ENCODE peak calls at places on chromosome 4, in five cellular contexts. Z, E, P, S and J are unnamed samples.

GRCh38 chr4:24226018-24226417 is 336.2 kb upstream of the PPARGC1A start:
- DNase-seq in Z (no peak), E (no peak), P (no peak), S (no peak), J (peak; percentile 58)

GRCh38 chr4:61501812-61502211 is 301.7 kb downstream of the ADGRL3 start:
- DNase-seq in Z (no peak), E (no peak), P (no peak), S (no peak), J (no peak)

GRCh38 chr4:133152330-133152791 is 3.3 kb downstream of the PCDH10 start:
- DNase-seq in Z (no peak), E (peak; percentile 31), P (no peak), S (peak; percentile 74), J (no peak)

GRCh38 chr4:177079327-177079726 is 230.3 kb upstream of the NEIL3 start:
- DNase-seq in Z (no peak), E (no peak), P (no peak), S (peak; percentile 41), J (no peak)

GRCh38 chr4:42048394-42048793 is 58.1 kb downstream of the SLC30A9 start:
- DNase-seq in Z (no peak), E (peak; percentile 72), P (peak; percentile 75), S (no peak), J (peak; percentile 38)

GRCh38 chr4:109755656-109756055 is 25.8 kb upstream of the PLA2G12A start:
- DNase-seq in Z (no peak), E (peak; percentile 6), P (no peak), S (no peak), J (no peak)

GRCh38 chr4:21474195-21474594 is 474.4 kb downstream of the KCNIP4 start:
- DNase-seq in Z (no peak), E (no peak), P (no peak), S (no peak), J (no peak)

GRCh38 chr4:7207791-7208231 is 15.5 kb downstream of the SORCS2 start:
- DNase-seq in Z (no peak), E (peak; percentile 34), P (peak; percentile 69), S (no peak), J (peak; percentile 82)

GRCh38 chr4:121765368-121765705 is 373 bp upstream of the SMIM43 start:
- DNase-seq in Z (no peak), E (no peak), P (no peak), S (no peak), J (no peak)

GRCh38 chr4:164847967-164848649 is 28.9 kb upstream of the APELA start:
- DNase-seq in Z (no peak), E (no peak), P (no peak), S (no peak), J (no peak)

GRCh38 chr4:84503495-84504437 is 4.7 kb upstream of the NKX6-1 start:
- DNase-seq in Z (no peak), E (peak; percentile 79), P (peak; percentile 75), S (peak; percentile 70), J (peak; percentile 62)

GRCh38 chr4:106421441-106422296 is 53.1 kb upstream of the GIMD1 start:
- DNase-seq in Z (no peak), E (peak; percentile 36), P (peak; percentile 60), S (no peak), J (peak; percentile 96)

GRCh38 chr4:3771167-3771809 is 5.1 kb downstream of the ADRA2C start:
- DNase-seq in Z (no peak), E (no peak), P (no peak), S (no peak), J (no peak)

GRCh38 chr4:174669278-174669677 is 147.0 kb upstream of the HPGD start:
- DNase-seq in Z (no peak), E (peak; percentile 90), P (peak; percentile 86), S (no peak), J (peak; percentile 90)

GRCh38 chr4:147984065-147984777 is 252.3 kb downstream of the ARHGAP10 start:
- DNase-seq in Z (no peak), E (peak; percentile 75), P (peak; percentile 53), S (peak; percentile 87), J (peak; percentile 51)

GRCh38 chr4:155444695-155445094 is 67.9 kb upstream of the MAP9 start:
- DNase-seq in Z (no peak), E (no peak), P (no peak), S (no peak), J (no peak)

GRCh38 chr4:24713604-24714003 is 81.8 kb upstream of the SOD3 start:
- DNase-seq in Z (no peak), E (no peak), P (no peak), S (no peak), J (no peak)

GRCh38 chr4:174559894-174560293 is 37.6 kb upstream of the HPGD start:
- DNase-seq in Z (no peak), E (no peak), P (no peak), S (peak; percentile 66), J (no peak)

GRCh38 chr4:71870456-71870855 is 86.6 kb upstream of the GC start:
- DNase-seq in Z (no peak), E (no peak), P (no peak), S (no peak), J (no peak)

GRCh38 chr4:15702941-15703403 is at the start of gene BST1:
- DNase-seq in Z (peak; percentile 96), E (peak; percentile 64), P (peak; percentile 63), S (peak; percentile 76), J (peak; percentile 53)

GRCh38 chr4:3487861-3488260 is 24.8 kb downstream of the DOK7 start:
- DNase-seq in Z (no peak), E (no peak), P (no peak), S (no peak), J (no peak)

GRCh38 chr4:6991249-6991648 is 51.9 kb upstream of the TADA2B start:
- DNase-seq in Z (no peak), E (no peak), P (no peak), S (no peak), J (no peak)

GRCh38 chr4:184274288-184274951 is 56.7 kb upstream of the ENPP6 start:
- DNase-seq in Z (no peak), E (no peak), P (no peak), S (peak; percentile 44), J (peak; percentile 29)
- H3K4me3 ChIP-seq in Z (no peak overlapping the region), E (no peak overlapping the region), P (no peak overlapping the region), S (no peak overlapping the region), J (no peak overlapping the region)

DNA sequence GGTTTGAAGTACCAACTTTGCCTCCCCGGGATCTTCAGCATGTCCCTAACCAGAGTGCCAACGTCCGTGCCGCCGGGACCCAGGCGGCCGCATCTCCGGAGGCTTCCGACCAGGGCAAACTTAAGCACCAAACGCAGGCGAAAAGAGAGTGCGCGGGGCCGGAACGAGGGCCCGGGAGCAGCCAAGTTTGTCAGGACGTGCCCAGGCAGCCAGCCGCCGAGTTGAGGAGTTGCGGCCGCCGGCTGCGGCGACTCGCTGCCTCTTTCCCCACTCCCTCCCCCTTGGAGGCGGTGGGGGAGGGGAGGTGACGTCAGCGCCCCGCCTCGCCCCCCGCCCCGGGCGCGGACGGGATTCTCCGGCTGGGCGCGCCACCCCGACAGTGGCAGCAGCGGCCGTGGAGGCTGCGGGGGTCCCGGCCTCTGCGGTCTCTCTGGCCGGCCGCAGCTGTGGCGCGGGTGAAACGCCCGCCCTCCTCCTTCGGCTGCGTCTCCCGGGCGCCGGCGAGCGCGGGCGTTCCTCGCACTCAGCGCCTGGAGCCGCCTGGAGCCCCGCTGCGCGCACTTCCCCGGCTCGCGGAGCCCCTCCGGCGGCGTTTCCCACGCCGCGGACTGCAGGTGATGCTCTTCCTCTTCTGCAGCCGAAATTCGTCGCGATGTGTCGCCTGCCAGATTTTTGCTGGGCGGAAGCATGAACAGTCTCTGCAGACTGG is 2.9 kb upstream of the FAT1 start:
- DNase-seq in Z (no peak), E (peak; percentile 79), P (peak; percentile 57), S (peak; percentile 92), J (peak; percentile 81)
- TF ChIP-seq CTCF in Z (no peak), E (no peak), P (no peak), S (no peak), J (peak; percentile 19)

GRCh38 chr4:89511776-89512175 is 204.2 kb upstream of the GPRIN3 start:
- DNase-seq in Z (no peak), E (no peak), P (no peak), S (peak; percentile 81), J (no peak)

GRCh38 chr4:89514811-89515210 is 207.2 kb upstream of the GPRIN3 start:
- DNase-seq in Z (no peak), E (no peak), P (no peak), S (no peak), J (no peak)

GRCh38 chr4:89506866-89507494 is 199.4 kb upstream of the GPRIN3 start:
- DNase-seq in Z (no peak), E (peak; percentile 59), P (peak; percentile 61), S (no peak), J (no peak)

DNA sequence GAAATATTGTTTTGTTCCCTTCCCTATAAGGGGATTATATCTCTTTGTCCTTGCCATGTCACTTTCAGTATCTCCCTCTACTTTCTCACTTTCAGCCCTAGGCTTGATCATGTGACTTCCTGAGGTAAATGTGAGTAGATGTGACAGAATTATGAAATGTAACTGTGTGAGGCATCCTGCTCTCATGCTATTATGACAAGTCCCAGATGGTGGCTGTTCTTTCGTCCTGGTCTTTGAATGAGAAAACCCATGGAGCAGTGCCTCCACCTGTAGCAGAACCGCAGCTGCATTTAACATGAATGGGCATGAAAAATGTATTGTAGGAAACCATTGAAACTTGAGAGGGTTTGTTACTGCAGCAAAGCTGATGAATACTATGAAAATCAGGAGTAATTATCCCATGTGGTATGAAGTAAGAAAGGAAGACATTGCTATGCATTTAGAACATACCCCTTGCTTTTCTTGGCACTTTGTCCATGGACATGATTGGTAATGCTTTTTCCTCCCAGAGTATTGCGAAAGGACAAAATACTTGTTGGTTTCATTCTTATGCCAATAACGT is 202.2 kb upstream of the GPRIN3 start:
- DNase-seq in Z (no peak), E (peak; percentile 90), P (peak; percentile 84), S (no peak), J (peak; percentile 96)
- H3K4me3 ChIP-seq in Z (no peak overlapping the region), E (no peak overlapping the region), P (no peak overlapping the region), S (no peak overlapping the region), J (no peak overlapping the region)

GRCh38 chr4:52014903-52015302 is 5.3 kb downstream of the LRRC66 start:
- DNase-seq in Z (no peak), E (no peak), P (no peak), S (no peak), J (no peak)

GRCh38 chr4:52010976-52011375 is 9.2 kb downstream of the LRRC66 start:
- DNase-seq in Z (no peak), E (no peak), P (peak; percentile 5), S (no peak), J (no peak)

GRCh38 chr4:52016985-52017384 is 3.2 kb downstream of the LRRC66 start:
- DNase-seq in Z (no peak), E (no peak), P (no peak), S (no peak), J (no peak)

GRCh38 chr4:52017809-52018208 is 2.4 kb downstream of the LRRC66 start:
- DNase-seq in Z (no peak), E (no peak), P (no peak), S (no peak), J (no peak)

DNA sequence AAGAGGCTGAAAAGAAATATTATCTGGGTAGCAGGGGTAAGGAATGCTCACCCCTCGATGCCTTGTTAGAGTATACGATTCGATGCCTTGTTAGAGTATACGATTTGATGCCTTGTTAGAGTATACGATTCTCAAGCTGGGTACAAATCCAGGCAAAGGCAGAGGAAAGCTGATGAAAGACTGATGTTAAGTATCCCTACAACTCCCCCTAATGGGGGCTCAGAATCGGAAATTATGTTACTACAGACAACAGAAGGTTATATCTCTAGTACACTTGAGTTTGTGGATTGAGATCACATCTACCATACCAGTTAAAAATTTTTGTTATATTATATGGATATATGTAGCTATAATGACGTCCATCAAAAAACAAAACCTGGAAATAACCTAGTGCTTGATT is 4.8 kb downstream of the LRRC66 start:
- DNase-seq in Z (no peak), E (peak; percentile 23), P (peak; percentile 31), S (no peak), J (no peak)
- TF ChIP-seq CTCF in Z (no peak), E (peak; percentile 3), P (no peak), S (peak; percentile 72), J (no peak)